ENCODE peak calls at places on chromosomes 12 and 14, in five cellular contexts. One of them, this sample, is unnamed.

GRCh38 chr12:95004610-95005009 is 1.1 kb upstream of the NDUFA12 start:
- DNase-seq in endothelial cell: no peak
- DNase-seq in D341Med: no peak
- DNase-seq in NCI-H460: no peak
- DNase-seq in EL: no peak
- DNase-seq in this sample: no peak

GRCh38 chr12:92242917-92243316 is 97.3 kb upstream of the BTG1 start:
- DNase-seq in EL: no peak
- DNase-seq in D341Med: peak; percentile 30
- DNase-seq in NCI-H460: no peak
- DNase-seq in endothelial cell: no peak
- DNase-seq in this sample: no peak

GRCh38 chr14:85425507-85425906 is 104.4 kb upstream of the FLRT2 start:
- DNase-seq in NCI-H460: no peak
- DNase-seq in EL: no peak
- DNase-seq in D341Med: no peak
- DNase-seq in endothelial cell: no peak
- DNase-seq in this sample: no peak

GRCh38 chr12:14970467-14970866 is 2.4 kb upstream of the PDE6H start:
- DNase-seq in D341Med: no peak
- DNase-seq in endothelial cell: no peak
- DNase-seq in NCI-H460: no peak
- DNase-seq in EL: no peak
- DNase-seq in this sample: no peak

GRCh38 chr12:49776413-49776812 is 35.1 kb downstream of the TMBIM6 start:
- DNase-seq in EL: peak; percentile 79
- DNase-seq in D341Med: peak; percentile 82
- DNase-seq in endothelial cell: peak; percentile 67
- DNase-seq in NCI-H460: peak; percentile 89
- DNase-seq in this sample: peak; percentile 79

GRCh38 chr14:68956728-68957127 is 22.4 kb downstream of the ACTN1 start:
- DNase-seq in NCI-H460: no peak
- DNase-seq in D341Med: no peak
- DNase-seq in EL: peak; percentile 48
- DNase-seq in endothelial cell: no peak
- DNase-seq in this sample: no peak

GRCh38 chr12:5581616-5582367 is 149.9 kb downstream of the NTF3 start:
- DNase-seq in D341Med: no peak
- DNase-seq in NCI-H460: no peak
- DNase-seq in endothelial cell: no peak
- DNase-seq in EL: no peak
- DNase-seq in this sample: no peak

GRCh38 chr12:97764700-97765099 is 302.1 kb downstream of the RMST start:
- DNase-seq in D341Med: no peak
- DNase-seq in EL: no peak
- DNase-seq in endothelial cell: no peak
- DNase-seq in NCI-H460: no peak
- DNase-seq in this sample: no peak

GRCh38 chr14:31243860-31244259 is 36.3 kb upstream of the HECTD1 start:
- DNase-seq in D341Med: no peak
- DNase-seq in EL: no peak
- DNase-seq in NCI-H460: no peak
- DNase-seq in endothelial cell: no peak
- DNase-seq in this sample: no peak

GRCh38 chr12:32302218-32302826 is 97.0 kb upstream of the FGD4 start:
- DNase-seq in EL: peak; percentile 33
- DNase-seq in endothelial cell: peak; percentile 28
- DNase-seq in NCI-H460: peak; percentile 21
- DNase-seq in D341Med: peak; percentile 49
- DNase-seq in this sample: peak; percentile 55

GRCh38 chr12:25853696-25854095 is 104.8 kb upstream of the RASSF8 start:
- DNase-seq in NCI-H460: no peak
- DNase-seq in endothelial cell: no peak
- DNase-seq in D341Med: no peak
- DNase-seq in EL: no peak
- DNase-seq in this sample: no peak

GRCh38 chr14:105473033-105473676 is 1.5 kb upstream of the CRIP2 start:
- DNase-seq in D341Med: no peak
- DNase-seq in EL: no peak
- DNase-seq in NCI-H460: no peak
- DNase-seq in endothelial cell: no peak
- DNase-seq in this sample: peak; percentile 81

GRCh38 chr12:89389755-89390661 is 37.7 kb upstream of the DUSP6 start:
- DNase-seq in endothelial cell: no peak
- DNase-seq in D341Med: no peak
- DNase-seq in EL: peak; percentile 8
- DNase-seq in NCI-H460: no peak
- DNase-seq in this sample: no peak

GRCh38 chr12:67742461-67742860 is 93.9 kb downstream of the DYRK2 start:
- DNase-seq in NCI-H460: no peak
- DNase-seq in EL: peak; percentile 51
- DNase-seq in endothelial cell: no peak
- DNase-seq in D341Med: no peak
- DNase-seq in this sample: no peak

GRCh38 chr14:80965041-80965440 is 9.6 kb downstream of the TSHR start:
- DNase-seq in endothelial cell: no peak
- DNase-seq in D341Med: no peak
- DNase-seq in NCI-H460: no peak
- DNase-seq in EL: peak; percentile 5
- DNase-seq in this sample: no peak

GRCh38 chr12:18849080-18849479 is 111.2 kb downstream of the CAPZA3 start:
- DNase-seq in endothelial cell: no peak
- DNase-seq in D341Med: no peak
- DNase-seq in NCI-H460: no peak
- DNase-seq in EL: peak; percentile 8
- DNase-seq in this sample: no peak

GRCh38 chr14:105128059-105128458 is 40.5 kb downstream of the JAG2 start:
- DNase-seq in endothelial cell: no peak
- DNase-seq in NCI-H460: no peak
- DNase-seq in D341Med: no peak
- DNase-seq in EL: no peak
- DNase-seq in this sample: no peak

GRCh38 chr12:27635349-27635972 is 60.8 kb upstream of the REP15 start:
- DNase-seq in EL: peak; percentile 67
- DNase-seq in NCI-H460: peak; percentile 69
- DNase-seq in D341Med: peak; percentile 23
- DNase-seq in endothelial cell: no peak
- DNase-seq in this sample: peak; percentile 15

GRCh38 chr14:81246561-81247270 is 26.0 kb upstream of the GTF2A1 start:
- DNase-seq in NCI-H460: no peak
- DNase-seq in endothelial cell: no peak
- DNase-seq in EL: peak; percentile 68
- DNase-seq in D341Med: no peak
- DNase-seq in this sample: no peak

GRCh38 chr14:22513066-22513812 is 75.8 kb downstream of the DAD1 start:
- DNase-seq in D341Med: no peak
- DNase-seq in NCI-H460: no peak
- DNase-seq in EL: no peak
- DNase-seq in endothelial cell: no peak
- DNase-seq in this sample: no peak

GRCh38 chr14:38930022-38930421 is 173.0 kb downstream of the SEC23A start:
- DNase-seq in D341Med: no peak
- DNase-seq in EL: no peak
- DNase-seq in NCI-H460: no peak
- DNase-seq in endothelial cell: no peak
- DNase-seq in this sample: no peak

GRCh38 chr14:52706286-52706685 is 714 bp upstream of the PSMC6 start:
- DNase-seq in endothelial cell: no peak
- DNase-seq in NCI-H460: no peak
- DNase-seq in D341Med: no peak
- DNase-seq in EL: peak; percentile 30
- DNase-seq in this sample: peak; percentile 44